ENCODE peak calls at places on chromosomes 13 and 19, in ten cellular contexts. One of them, this sample, is unnamed.

GRCh38 chr13:52713894-52714293 is 25.7 kb downstream of the CNMD start:
- DNase-seq in tibial nerve: peak; percentile 54
- DNase-seq in PC-3: no peak
- DNase-seq in transverse colon: peak; percentile 15
- DNase-seq in fibroblast of mammary gland: no peak
- DNase-seq in neural crest cell: no peak
- DNase-seq in activated CD8-positive, alpha-beta T cell treated with anti-CD3 and anti-CD28 coated beads for 36 hours: no peak
- DNase-seq in A549: no peak
- DNase-seq in fibroblast of the aortic adventitia: no peak
- DNase-seq in cardiac fibroblast: peak; percentile 23
- DNase-seq in this sample: no peak

GRCh38 chr13:111323950-111324651 is 3.7 kb downstream of the TEX29 start:
- DNase-seq in tibial nerve: no peak
- DNase-seq in PC-3: no peak
- DNase-seq in transverse colon: no peak
- DNase-seq in fibroblast of mammary gland: no peak
- DNase-seq in neural crest cell: no peak
- DNase-seq in activated CD8-positive, alpha-beta T cell treated with anti-CD3 and anti-CD28 coated beads for 36 hours: peak; percentile 31
- DNase-seq in A549: no peak
- DNase-seq in fibroblast of the aortic adventitia: no peak
- DNase-seq in cardiac fibroblast: no peak
- DNase-seq in this sample: no peak

GRCh38 chr13:36148436-36148835 is 17.3 kb upstream of the DCLK1 start:
- DNase-seq in tibial nerve: no peak
- DNase-seq in PC-3: peak; percentile 53
- DNase-seq in transverse colon: no peak
- DNase-seq in fibroblast of mammary gland: peak; percentile 59
- DNase-seq in neural crest cell: no peak
- DNase-seq in activated CD8-positive, alpha-beta T cell treated with anti-CD3 and anti-CD28 coated beads for 36 hours: no peak
- DNase-seq in A549: no peak
- DNase-seq in fibroblast of the aortic adventitia: peak; percentile 64
- DNase-seq in cardiac fibroblast: no peak
- DNase-seq in this sample: no peak

GRCh38 chr13:22107549-22107948 is 436.7 kb downstream of the FGF9 start:
- DNase-seq in tibial nerve: no peak
- DNase-seq in PC-3: peak; percentile 78
- DNase-seq in transverse colon: no peak
- DNase-seq in fibroblast of mammary gland: no peak
- DNase-seq in neural crest cell: no peak
- DNase-seq in activated CD8-positive, alpha-beta T cell treated with anti-CD3 and anti-CD28 coated beads for 36 hours: no peak
- DNase-seq in A549: peak; percentile 3
- DNase-seq in fibroblast of the aortic adventitia: no peak
- DNase-seq in cardiac fibroblast: no peak
- DNase-seq in this sample: no peak

GRCh38 chr13:33583398-33583797 is 234.6 kb upstream of the RFC3 start:
- DNase-seq in tibial nerve: no peak
- DNase-seq in PC-3: no peak
- DNase-seq in transverse colon: no peak
- DNase-seq in fibroblast of mammary gland: no peak
- DNase-seq in neural crest cell: no peak
- DNase-seq in activated CD8-positive, alpha-beta T cell treated with anti-CD3 and anti-CD28 coated beads for 36 hours: no peak
- DNase-seq in A549: no peak
- DNase-seq in fibroblast of the aortic adventitia: no peak
- DNase-seq in cardiac fibroblast: no peak
- DNase-seq in this sample: no peak

GRCh38 chr19:47274071-47274890 is at the start of gene INAFM1:
- DNase-seq in tibial nerve: peak; percentile 98
- DNase-seq in PC-3: peak; percentile 87
- DNase-seq in transverse colon: peak; percentile 100
- DNase-seq in fibroblast of mammary gland: peak; percentile 89
- DNase-seq in neural crest cell: peak; percentile 99
- DNase-seq in activated CD8-positive, alpha-beta T cell treated with anti-CD3 and anti-CD28 coated beads for 36 hours: peak; percentile 100
- DNase-seq in A549: peak; percentile 92
- DNase-seq in fibroblast of the aortic adventitia: peak; percentile 92
- DNase-seq in cardiac fibroblast: peak; percentile 97
- DNase-seq in this sample: peak; percentile 90

GRCh38 chr13:49731766-49732165 is 40.5 kb upstream of the EBPL start:
- DNase-seq in tibial nerve: no peak
- DNase-seq in PC-3: peak; percentile 66
- DNase-seq in transverse colon: no peak
- DNase-seq in fibroblast of mammary gland: peak; percentile 87
- DNase-seq in neural crest cell: no peak
- DNase-seq in activated CD8-positive, alpha-beta T cell treated with anti-CD3 and anti-CD28 coated beads for 36 hours: no peak
- DNase-seq in A549: no peak
- DNase-seq in fibroblast of the aortic adventitia: peak; percentile 78
- DNase-seq in cardiac fibroblast: peak; percentile 67
- DNase-seq in this sample: peak; percentile 80

GRCh38 chr13:40061466-40062450 is 406.3 kb downstream of the COG6 start:
- DNase-seq in tibial nerve: no peak
- DNase-seq in PC-3: no peak
- DNase-seq in transverse colon: no peak
- DNase-seq in fibroblast of mammary gland: peak; percentile 83
- DNase-seq in neural crest cell: no peak
- DNase-seq in activated CD8-positive, alpha-beta T cell treated with anti-CD3 and anti-CD28 coated beads for 36 hours: no peak
- DNase-seq in A549: no peak
- DNase-seq in fibroblast of the aortic adventitia: no peak
- DNase-seq in cardiac fibroblast: peak; percentile 68
- DNase-seq in this sample: no peak

GRCh38 chr13:111043575-111043982 is 71.5 kb upstream of the ARHGEF7 start:
- DNase-seq in tibial nerve: no peak
- DNase-seq in PC-3: peak; percentile 55
- DNase-seq in transverse colon: no peak
- DNase-seq in fibroblast of mammary gland: peak; percentile 64
- DNase-seq in neural crest cell: no peak
- DNase-seq in activated CD8-positive, alpha-beta T cell treated with anti-CD3 and anti-CD28 coated beads for 36 hours: no peak
- DNase-seq in A549: no peak
- DNase-seq in fibroblast of the aortic adventitia: no peak
- DNase-seq in cardiac fibroblast: peak; percentile 51
- DNase-seq in this sample: peak; percentile 53

GRCh38 chr13:45422731-45423130 is 4.6 kb upstream of the SLC25A30 start:
- DNase-seq in tibial nerve: no peak
- DNase-seq in PC-3: no peak
- DNase-seq in transverse colon: no peak
- DNase-seq in fibroblast of mammary gland: no peak
- DNase-seq in neural crest cell: no peak
- DNase-seq in activated CD8-positive, alpha-beta T cell treated with anti-CD3 and anti-CD28 coated beads for 36 hours: peak; percentile 21
- DNase-seq in A549: no peak
- DNase-seq in fibroblast of the aortic adventitia: no peak
- DNase-seq in cardiac fibroblast: no peak
- DNase-seq in this sample: no peak

GRCh38 chr19:17332677-17333581 is 1.7 kb downstream of the ANO8 start:
- DNase-seq in tibial nerve: no peak
- DNase-seq in PC-3: peak; percentile 76
- DNase-seq in transverse colon: no peak
- DNase-seq in fibroblast of mammary gland: peak; percentile 63
- DNase-seq in neural crest cell: no peak
- DNase-seq in activated CD8-positive, alpha-beta T cell treated with anti-CD3 and anti-CD28 coated beads for 36 hours: peak; percentile 80
- DNase-seq in A549: peak; percentile 41
- DNase-seq in fibroblast of the aortic adventitia: peak; percentile 36
- DNase-seq in cardiac fibroblast: peak; percentile 59
- DNase-seq in this sample: peak; percentile 43

GRCh38 chr19:32199501-32200040 is 145.8 kb upstream of the ZNF507 start:
- DNase-seq in tibial nerve: no peak
- DNase-seq in PC-3: no peak
- DNase-seq in transverse colon: no peak
- DNase-seq in fibroblast of mammary gland: no peak
- DNase-seq in neural crest cell: no peak
- DNase-seq in activated CD8-positive, alpha-beta T cell treated with anti-CD3 and anti-CD28 coated beads for 36 hours: no peak
- DNase-seq in A549: no peak
- DNase-seq in fibroblast of the aortic adventitia: no peak
- DNase-seq in cardiac fibroblast: no peak
- DNase-seq in this sample: no peak

DNA sequence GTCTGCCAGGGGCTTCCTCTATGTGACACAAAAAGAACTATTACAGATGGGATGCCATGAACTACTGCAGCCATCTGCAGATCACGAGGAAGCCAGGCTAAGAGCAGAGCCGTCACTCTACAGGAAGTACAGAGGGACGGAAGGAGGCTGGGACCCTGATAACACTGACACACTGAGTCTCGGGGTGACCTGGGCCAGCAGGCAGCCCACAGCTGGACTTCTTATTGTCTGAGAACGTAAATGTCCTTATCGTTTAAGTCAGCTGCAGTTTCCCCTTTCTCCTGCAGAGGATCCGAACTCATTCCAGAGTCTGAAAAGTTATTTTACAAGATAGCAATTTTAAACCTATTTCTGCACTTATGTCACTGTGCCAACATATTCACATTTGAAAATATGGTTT is 20.7 kb downstream of the PARP4 start:
- DNase-seq in tibial nerve: no peak
- DNase-seq in PC-3: no peak
- DNase-seq in transverse colon: no peak
- DNase-seq in fibroblast of mammary gland: no peak
- DNase-seq in neural crest cell: no peak
- DNase-seq in activated CD8-positive, alpha-beta T cell treated with anti-CD3 and anti-CD28 coated beads for 36 hours: no peak
- DNase-seq in A549: no peak
- DNase-seq in fibroblast of the aortic adventitia: no peak
- DNase-seq in cardiac fibroblast: peak; percentile 50
- DNase-seq in this sample: no peak
- TF ChIP-seq CTCF in tibial nerve: no peak
- TF ChIP-seq CTCF in PC-3: peak; percentile 27
- TF ChIP-seq CTCF in transverse colon: no peak
- TF ChIP-seq CTCF in fibroblast of mammary gland: peak; percentile 7
- TF ChIP-seq CTCF in neural crest cell: peak; percentile 27
- TF ChIP-seq CTCF in activated CD8-positive, alpha-beta T cell treated with anti-CD3 and anti-CD28 coated beads for 36 hours: no peak
- TF ChIP-seq CTCF in A549: no peak
- TF ChIP-seq CTCF in fibroblast of the aortic adventitia: peak; percentile 21
- TF ChIP-seq CTCF in cardiac fibroblast: peak; percentile 27
- TF ChIP-seq CTCF in this sample: peak; percentile 46

DNA sequence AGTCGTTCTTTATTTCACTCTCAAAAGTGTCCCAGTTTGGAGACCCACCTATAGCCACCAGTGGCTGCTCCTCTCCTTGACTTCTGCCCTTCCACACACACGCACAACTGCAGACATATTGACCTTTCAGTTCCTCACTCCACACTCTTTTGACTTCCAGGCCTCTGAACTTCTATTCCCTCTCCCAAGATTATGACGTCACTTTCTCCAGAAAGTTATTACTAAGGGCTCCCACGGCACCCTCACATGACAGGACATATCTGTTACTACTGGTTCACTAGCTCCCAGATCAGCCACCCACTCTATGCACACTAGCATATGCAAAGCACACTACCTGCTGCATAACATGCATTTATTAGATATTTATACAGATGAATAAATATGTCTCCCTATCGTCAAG is 45.9 kb downstream of the XPO4 start:
- DNase-seq in tibial nerve: no peak
- DNase-seq in PC-3: no peak
- DNase-seq in transverse colon: no peak
- DNase-seq in fibroblast of mammary gland: no peak
- DNase-seq in neural crest cell: no peak
- DNase-seq in activated CD8-positive, alpha-beta T cell treated with anti-CD3 and anti-CD28 coated beads for 36 hours: no peak
- DNase-seq in A549: no peak
- DNase-seq in fibroblast of the aortic adventitia: no peak
- DNase-seq in cardiac fibroblast: no peak
- DNase-seq in this sample: no peak
- TF ChIP-seq CTCF in tibial nerve: no peak
- TF ChIP-seq CTCF in PC-3: no peak
- TF ChIP-seq CTCF in transverse colon: no peak
- TF ChIP-seq CTCF in fibroblast of mammary gland: no peak
- TF ChIP-seq CTCF in neural crest cell: no peak
- TF ChIP-seq CTCF in activated CD8-positive, alpha-beta T cell treated with anti-CD3 and anti-CD28 coated beads for 36 hours: no peak
- TF ChIP-seq CTCF in A549: no peak
- TF ChIP-seq CTCF in fibroblast of the aortic adventitia: no peak
- TF ChIP-seq CTCF in cardiac fibroblast: no peak
- TF ChIP-seq CTCF in this sample: no peak

DNA sequence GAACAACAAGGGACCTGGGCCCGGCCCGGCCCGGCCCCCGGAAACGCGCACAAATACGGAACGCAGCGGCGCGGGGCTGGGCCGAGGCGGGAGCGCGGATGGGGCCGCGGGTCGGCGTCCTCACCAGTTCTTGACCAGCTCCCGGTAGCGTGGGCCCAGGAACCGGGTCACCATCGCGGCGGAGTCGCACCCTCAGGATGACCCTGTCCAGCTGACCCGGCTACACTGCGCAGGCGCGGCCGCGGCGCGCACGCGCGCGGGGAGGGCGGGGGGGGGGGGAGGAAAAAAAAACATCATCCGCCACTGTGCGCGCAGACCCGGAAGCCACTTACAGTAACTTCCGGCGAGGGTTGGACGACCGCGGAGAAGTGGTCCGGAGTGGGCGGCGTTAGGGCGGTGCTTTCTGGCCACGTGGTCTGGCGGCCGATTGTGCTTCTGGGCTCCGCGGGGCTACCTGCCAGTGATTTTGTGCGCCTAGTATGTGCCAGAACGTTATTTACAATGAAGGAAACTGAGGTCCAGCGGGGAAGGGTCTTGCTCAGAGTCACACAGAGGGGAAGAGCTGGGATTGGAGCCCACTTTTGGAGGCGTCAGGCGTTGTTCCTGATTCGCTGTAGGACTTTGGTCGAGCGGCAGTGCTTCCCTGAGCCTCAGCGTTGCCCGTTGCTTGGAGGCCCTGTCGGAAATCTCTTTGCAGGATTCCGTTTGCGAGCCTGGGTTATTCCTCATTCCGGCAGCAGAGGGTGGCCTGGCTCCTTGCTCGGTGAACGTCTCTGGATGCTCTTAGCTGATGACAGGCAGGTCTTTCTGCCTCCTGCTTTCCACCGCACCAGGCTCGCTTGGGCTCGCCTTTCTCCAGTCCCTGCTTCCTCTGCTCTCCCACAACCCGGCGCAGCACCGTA is at the start of gene UQCR11:
- DNase-seq in tibial nerve: peak; percentile 94
- DNase-seq in PC-3: peak; percentile 84
- DNase-seq in transverse colon: peak; percentile 96
- DNase-seq in fibroblast of mammary gland: peak; percentile 95
- DNase-seq in neural crest cell: peak; percentile 87
- DNase-seq in activated CD8-positive, alpha-beta T cell treated with anti-CD3 and anti-CD28 coated beads for 36 hours: peak; percentile 97
- DNase-seq in A549: peak; percentile 88
- DNase-seq in fibroblast of the aortic adventitia: peak; percentile 97
- DNase-seq in cardiac fibroblast: peak; percentile 98
- DNase-seq in this sample: peak; percentile 98
- TF ChIP-seq CTCF in tibial nerve: peak; percentile 73
- TF ChIP-seq CTCF in PC-3: peak; percentile 50
- TF ChIP-seq CTCF in transverse colon: peak; percentile 63
- TF ChIP-seq CTCF in fibroblast of mammary gland: peak; percentile 56
- TF ChIP-seq CTCF in neural crest cell: peak; percentile 67
- TF ChIP-seq CTCF in activated CD8-positive, alpha-beta T cell treated with anti-CD3 and anti-CD28 coated beads for 36 hours: peak; percentile 48
- TF ChIP-seq CTCF in A549: peak; percentile 15
- TF ChIP-seq CTCF in fibroblast of the aortic adventitia: peak; percentile 78
- TF ChIP-seq CTCF in cardiac fibroblast: peak; percentile 62
- TF ChIP-seq CTCF in this sample: peak; percentile 76

DNA sequence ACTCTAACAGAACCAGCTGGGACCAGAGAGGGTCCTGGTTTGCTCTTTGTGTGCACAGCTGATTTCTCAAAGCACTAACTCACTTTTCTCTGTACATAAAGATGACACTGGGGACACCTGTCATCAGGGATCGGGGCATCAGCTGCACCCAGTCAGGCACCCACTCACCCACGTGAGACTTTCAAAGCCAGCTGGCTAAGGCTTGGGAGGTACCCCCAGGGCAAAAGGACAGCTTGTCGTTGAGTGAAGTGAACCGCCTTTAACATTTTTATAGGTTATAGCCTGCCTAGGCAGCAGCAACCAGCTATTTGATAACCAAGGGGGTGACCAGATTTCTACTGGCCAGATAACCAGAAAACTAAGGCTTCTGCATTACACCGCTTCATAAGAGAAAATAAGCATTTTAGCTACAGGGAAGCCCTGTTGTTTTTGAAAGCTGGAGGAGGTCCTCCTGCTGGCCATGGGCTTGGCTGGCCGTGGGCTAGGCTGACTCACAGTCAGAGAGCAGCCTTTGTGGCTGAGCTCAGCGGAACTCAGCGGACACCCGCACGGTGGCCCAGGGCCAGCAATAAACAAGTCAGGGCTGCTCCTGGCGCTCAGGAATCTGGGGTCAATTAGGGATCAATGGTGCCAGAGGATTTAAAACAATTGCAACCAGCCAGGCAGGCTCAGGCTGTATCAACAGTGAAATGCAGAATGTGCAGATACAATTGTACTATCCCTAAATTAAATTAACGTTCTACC is 57.1 kb downstream of the ALOX5AP start:
- DNase-seq in tibial nerve: peak; percentile 49
- DNase-seq in PC-3: peak; percentile 91
- DNase-seq in transverse colon: peak; percentile 50
- DNase-seq in fibroblast of mammary gland: peak; percentile 94
- DNase-seq in neural crest cell: no peak
- DNase-seq in activated CD8-positive, alpha-beta T cell treated with anti-CD3 and anti-CD28 coated beads for 36 hours: no peak
- DNase-seq in A549: peak; percentile 33
- DNase-seq in fibroblast of the aortic adventitia: peak; percentile 95
- DNase-seq in cardiac fibroblast: peak; percentile 95
- DNase-seq in this sample: peak; percentile 91
- TF ChIP-seq CTCF in tibial nerve: peak; percentile 33
- TF ChIP-seq CTCF in PC-3: peak; percentile 26
- TF ChIP-seq CTCF in transverse colon: peak; percentile 13
- TF ChIP-seq CTCF in fibroblast of mammary gland: peak; percentile 57
- TF ChIP-seq CTCF in neural crest cell: peak; percentile 41
- TF ChIP-seq CTCF in activated CD8-positive, alpha-beta T cell treated with anti-CD3 and anti-CD28 coated beads for 36 hours: no peak
- TF ChIP-seq CTCF in A549: no peak
- TF ChIP-seq CTCF in fibroblast of the aortic adventitia: peak; percentile 75
- TF ChIP-seq CTCF in cardiac fibroblast: peak; percentile 76
- TF ChIP-seq CTCF in this sample: peak; percentile 75